ENCODE peak calls at places on chromosomes 6 and 20, in nine cellular contexts. P is AG10803, H is astrocyte of the cerebellum, T is cardiac fibroblast, M is EH, W is omental fat pad, F is activated T-cell treated with anti-CD3 and anti-CD28 coated beads for 4 hours, O is Calu3, B is AG08396. J is an unnamed sample.

GRCh38 chr6:112571886-112572285 is 224.8 kb downstream of the RFPL4B start:
- DNase-seq in P (peak), B (peak), H (peak), W (no peak), F (no peak), M (peak), T (peak), O (no peak), J (peak)

GRCh38 chr20:48709744-48710143 is 118.1 kb downstream of the PREX1 start:
- DNase-seq in P (no peak), T (peak), H (no peak), O (no peak), W (no peak), M (no peak), F (no peak), B (no peak), J (no peak)

GRCh38 chr20:16573011-16573965 is at the start of gene KIF16B:
- DNase-seq in F (peak), M (peak), B (peak), O (peak), P (peak), T (peak), W (peak), H (peak), J (peak)

GRCh38 chr20:18066421-18067333 is 9.0 kb upstream of the OVOL2 start:
- DNase-seq in B (no peak), T (no peak), P (no peak), W (no peak), O (no peak), M (no peak), H (no peak), F (no peak), J (no peak)

GRCh38 chr6:69867075-69867911 is 937 bp downstream of the COL19A1 start:
- DNase-seq in F (peak), W (peak), O (peak), H (no peak), T (peak), B (peak), M (peak), P (peak), J (peak)

GRCh38 chr20:24987244-24987643 is 5.3 kb downstream of the APMAP start:
- DNase-seq in T (no peak), O (no peak), M (no peak), P (no peak), W (no peak), B (no peak), H (no peak), F (no peak), J (peak)

GRCh38 chr6:18044108-18044783 is 56.8 kb upstream of the KIF13A start:
- DNase-seq in M (peak), W (no peak), F (no peak), P (no peak), T (no peak), H (no peak), B (no peak), O (no peak), J (no peak)

GRCh38 chr20:9112541-9113515 is 43.9 kb downstream of the PLCB4 start:
- DNase-seq in W (no peak), H (peak), T (peak), P (peak), O (no peak), B (peak), M (peak), F (no peak), J (peak)

GRCh38 chr6:24692851-24693592 is 25.9 kb downstream of the C6orf62 start:
- DNase-seq in B (no peak), W (no peak), H (no peak), O (no peak), T (no peak), M (no peak), F (no peak), P (no peak), J (no peak)

GRCh38 chr6:116922853-116923548 is 46.0 kb downstream of the RFX6 start:
- DNase-seq in O (no peak), T (no peak), F (no peak), P (no peak), W (no peak), M (no peak), B (no peak), H (no peak), J (no peak)

GRCh38 chr20:5513975-5514516 is 197.3 kb upstream of the PROKR2 start:
- DNase-seq in H (no peak), F (no peak), M (peak), W (no peak), O (peak), B (peak), T (no peak), P (peak), J (peak)

GRCh38 chr6:40802481-40802880 is 215.3 kb upstream of the LRFN2 start:
- DNase-seq in O (no peak), W (no peak), B (no peak), P (no peak), H (no peak), M (no peak), T (no peak), F (no peak), J (no peak)

GRCh38 chr20:21528870-21529269 is 15.0 kb upstream of the NKX2-2 start:
- DNase-seq in F (no peak), P (no peak), H (no peak), W (no peak), O (no peak), T (no peak), B (no peak), M (no peak), J (no peak)

GRCh38 chr20:23145281-23145700 is 59.2 kb upstream of the CD93 start:
- DNase-seq in F (no peak), T (peak), B (peak), P (peak), W (no peak), M (peak), H (peak), O (no peak), J (peak)

GRCh38 chr6:71011861-71012260 is 55.0 kb upstream of the B3GAT2 start:
- DNase-seq in P (no peak), O (no peak), M (no peak), F (no peak), B (no peak), W (no peak), T (no peak), H (no peak), J (no peak)

GRCh38 chr6:5050009-5050408 is 35.1 kb upstream of the PPP1R3G start:
- DNase-seq in F (no peak), P (peak), M (peak), W (no peak), B (no peak), O (no peak), T (no peak), H (no peak), J (no peak)

GRCh38 chr20:38172344-38172743 is 7.3 kb upstream of the TGM2 start:
- DNase-seq in P (peak), B (no peak), T (peak), O (no peak), M (peak), F (no peak), W (no peak), H (peak), J (peak)

GRCh38 chr6:25250878-25251277 is 28.3 kb upstream of the CARMIL1 start:
- DNase-seq in W (no peak), F (no peak), T (no peak), M (peak), O (no peak), H (no peak), B (no peak), P (peak), J (peak)

GRCh38 chr20:53142225-53142624 is 170.1 kb downstream of the TSHZ2 start:
- DNase-seq in B (no peak), P (no peak), T (no peak), F (no peak), H (no peak), M (no peak), O (no peak), W (no peak), J (no peak)

GRCh38 chr6:34877259-34877658 is 10.6 kb downstream of the TAF11 start:
- DNase-seq in P (no peak), T (no peak), W (no peak), F (no peak), O (no peak), B (no peak), M (no peak), H (no peak), J (no peak)

GRCh38 chr20:46022411-46023147 is 6.4 kb upstream of the SLC12A5 start:
- DNase-seq in B (peak), O (peak), M (peak), F (peak), W (no peak), H (no peak), P (peak), T (peak), J (peak)

GRCh38 chr6:56570434-56571359 is 72.0 kb downstream of the DST start:
- DNase-seq in P (peak), F (no peak), O (no peak), M (peak), T (peak), W (no peak), H (no peak), B (peak), J (peak)

GRCh38 chr6:45630314-45630713 is 252.6 kb upstream of the SUPT3H start:
- DNase-seq in O (no peak), B (no peak), H (no peak), P (peak), W (no peak), T (no peak), M (no peak), F (no peak), J (peak)

GRCh38 chr6:1286972-1287600 is 24.8 kb upstream of the FOXQ1 start:
- DNase-seq in M (peak), W (no peak), O (peak), F (no peak), T (peak), B (peak), H (peak), P (peak), J (peak)

GRCh38 chr6:112372213-112372806 is 25.2 kb downstream of the RFPL4B start:
- DNase-seq in W (no peak), P (peak), O (no peak), B (peak), T (peak), H (peak), F (no peak), M (peak), J (peak)

GRCh38 chr6:27096834-27097511 is 150.5 kb upstream of the PRSS16 start:
- DNase-seq in B (peak), H (peak), P (peak), T (peak), O (peak), F (no peak), W (no peak), M (peak), J (peak)

GRCh38 chr6:32668226-32668747 is 1.8 kb upstream of the HLA-DQB1 start:
- DNase-seq in M (no peak), H (no peak), B (no peak), P (no peak), F (no peak), T (no peak), W (no peak), O (peak), J (peak)

GRCh38 chr6:45988635-45989034 is 27.0 kb downstream of the CLIC5 start:
- DNase-seq in O (no peak), W (no peak), P (no peak), H (no peak), F (no peak), T (no peak), B (no peak), M (no peak), J (no peak)

GRCh38 chr20:32516583-32516982 is 68.5 kb downstream of the NOL4L start:
- DNase-seq in P (no peak), O (no peak), M (no peak), T (no peak), H (no peak), W (no peak), F (no peak), B (no peak), J (no peak)